ENCODE peak calls at places on chromosomes 7 and 10, in five cellular contexts. A, U, Q, Z and I are unnamed samples.
A peak's percentile ranks its signal among the peaks of the same experiment; 100 is the strongest.

GRCh38 chr10:101176577-101176976 is 45.5 kb downstream of the TLX1 start:
- DNase-seq in A (no peak), U (no peak), Q (no peak), Z (no peak), I (no peak)

GRCh38 chr7:75987026-75987804 is 7.2 kb downstream of the TMEM120A start:
- DNase-seq in A (no peak), U (no peak), Q (no peak), Z (peak; percentile 23), I (no peak)

GRCh38 chr7:94205529-94205928 is 189.2 kb upstream of the COL1A2 start:
- DNase-seq in A (no peak), U (no peak), Q (no peak), Z (no peak), I (no peak)

GRCh38 chr7:67854784-67855183 is 858.2 kb downstream of the TYW1 start:
- DNase-seq in A (no peak), U (no peak), Q (no peak), Z (no peak), I (no peak)

GRCh38 chr10:11654659-11655058 is 43.2 kb upstream of the USP6NL start:
- DNase-seq in A (no peak), U (no peak), Q (no peak), Z (no peak), I (no peak)

GRCh38 chr10:78462221-78462620 is 428.6 kb downstream of the RPS24 start:
- DNase-seq in A (no peak), U (peak; percentile 35), Q (no peak), Z (no peak), I (no peak)

GRCh38 chr7:732094-732541 is 5.0 kb upstream of the PRKAR1B start:
- DNase-seq in A (peak; percentile 24), U (peak; percentile 38), Q (peak; percentile 83), Z (peak; percentile 62), I (peak; percentile 78)

GRCh38 chr10:70564901-70565351 is 37.6 kb downstream of the PRF1 start:
- DNase-seq in A (no peak), U (no peak), Q (no peak), Z (no peak), I (no peak)

GRCh38 chr7:16564023-16564380 is 37.4 kb downstream of the LRRC72 start:
- DNase-seq in A (no peak), U (no peak), Q (no peak), Z (no peak), I (no peak)

GRCh38 chr10:48634198-48634983 is 29.5 kb upstream of the ARHGAP22 start:
- DNase-seq in A (no peak), U (peak; percentile 77), Q (peak; percentile 56), Z (peak; percentile 75), I (peak; percentile 65)

GRCh38 chr7:31318308-31318707 is 22.2 kb downstream of the NEUROD6 start:
- DNase-seq in A (no peak), U (no peak), Q (no peak), Z (no peak), I (no peak)

GRCh38 chr10:77498829-77499228 is 138.8 kb downstream of the KCNMA1 start:
- DNase-seq in A (no peak), U (no peak), Q (no peak), Z (no peak), I (no peak)

GRCh38 chr7:154584352-154585252 is 418.3 kb downstream of the PAXIP1 start:
- DNase-seq in A (no peak), U (peak; percentile 44), Q (no peak), Z (no peak), I (peak; percentile 29)

GRCh38 chr10:44989621-44990301 is 11.0 kb upstream of the ZNF22 start:
- DNase-seq in A (no peak), U (no peak), Q (no peak), Z (no peak), I (peak; percentile 1)

GRCh38 chr10:127928021-127928806 is 21.3 kb downstream of the PTPRE start:
- DNase-seq in A (no peak), U (peak; percentile 84), Q (no peak), Z (no peak), I (no peak)

GRCh38 chr7:45682836-45683555 is 108.8 kb downstream of the ADCY1 start:
- DNase-seq in A (no peak), U (peak; percentile 78), Q (no peak), Z (no peak), I (no peak)

GRCh38 chr7:37275086-37275485 is 173.6 kb downstream of the ELMO1 start:
- DNase-seq in A (no peak), U (no peak), Q (no peak), Z (no peak), I (no peak)

GRCh38 chr7:73606801-73607691 is 17.3 kb downstream of the MLXIPL start:
- DNase-seq in A (no peak), U (no peak), Q (peak; percentile 48), Z (peak; percentile 72), I (no peak)

GRCh38 chr7:105674200-105675030 is 93.1 kb upstream of the EFCAB10 start:
- DNase-seq in A (no peak), U (no peak), Q (no peak), Z (no peak), I (no peak)

GRCh38 chr10:34305189-34305588 is 509.9 kb downstream of the PARD3 start:
- DNase-seq in A (no peak), U (no peak), Q (peak; percentile 18), Z (peak; percentile 86), I (no peak)
- TF ChIP-seq CTCF in A (peak; percentile 9), U (no peak), Q (no peak), Z (peak; percentile 39), I (no peak)

GRCh38 chr7:33400214-33400538 is 270.8 kb downstream of the BBS9 start:
- DNase-seq in A (no peak), U (no peak), Q (no peak), Z (no peak), I (no peak)

GRCh38 chr7:33395340-33395739 is 266.0 kb downstream of the BBS9 start:
- DNase-seq in A (no peak), U (no peak), Q (no peak), Z (no peak), I (no peak)

GRCh38 chr7:33393770-33394169 is 264.4 kb downstream of the BBS9 start:
- DNase-seq in A (no peak), U (no peak), Q (no peak), Z (no peak), I (no peak)

GRCh38 chr7:33399528-33400213 is 270.3 kb downstream of the BBS9 start:
- DNase-seq in A (no peak), U (no peak), Q (no peak), Z (no peak), I (no peak)
- H3K4me1 ChIP-seq in A (no peaks in the 10 kb centered on the region), U (no peaks in the 10 kb centered on the region), Q (no peaks in the 10 kb centered on the region), Z (no peaks in the 10 kb centered on the region), I (no peaks in the 10 kb centered on the region)

GRCh38 chr10:96721207-96721572 is 876 bp upstream of the PIK3AP1 start:
- DNase-seq in A (no peak), U (no peak), Q (no peak), Z (no peak), I (no peak)
- H3K4me3 ChIP-seq in A (no peak overlapping the region), U (no peak overlapping the region), Q (no peak overlapping the region), Z (peak overlapping the region; percentile 66), I (no peak overlapping the region)

GRCh38 chr7:152667900-152668440 is 8.0 kb downstream of the XRCC2 start:
- DNase-seq in A (no peak), U (no peak), Q (no peak), Z (no peak), I (no peak)
- TF ChIP-seq CTCF in A (no peak), U (no peak), Q (no peak), Z (no peak), I (no peak)

DNA sequence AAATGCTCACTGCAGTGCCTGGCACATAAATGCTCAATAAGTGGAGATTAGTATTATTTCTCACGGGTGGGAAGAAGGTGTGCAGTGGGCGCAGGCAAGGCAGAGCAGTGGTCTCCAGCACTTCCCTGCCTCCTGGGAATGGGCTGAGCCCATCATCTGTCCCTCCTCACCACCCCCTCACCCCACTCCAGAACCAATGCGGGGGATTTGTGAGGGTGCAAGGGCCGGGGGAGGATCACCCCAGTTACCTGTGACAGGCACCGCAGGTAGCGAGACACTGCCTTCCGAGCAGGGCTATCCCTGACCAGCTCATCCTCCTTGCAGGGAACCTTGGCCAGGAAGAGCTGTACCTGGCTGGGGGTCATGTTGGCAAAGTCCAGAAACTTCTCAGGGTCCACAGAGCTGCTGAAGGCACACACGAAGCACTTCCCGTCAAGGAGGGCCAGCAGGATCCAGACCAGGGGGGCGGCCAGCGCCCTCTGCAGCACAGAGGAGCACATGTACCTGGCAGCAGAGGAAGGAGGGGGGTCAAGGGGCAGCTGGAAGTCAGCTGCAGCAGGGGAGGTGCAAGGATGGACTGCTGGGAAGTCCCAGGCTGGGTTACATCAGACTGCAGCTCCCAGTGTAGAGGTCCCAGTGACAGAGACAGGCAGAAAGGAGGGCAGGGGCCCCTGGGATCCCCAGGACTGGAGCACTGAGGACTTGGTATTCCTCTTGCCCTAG is 2.8 kb downstream of the CALHM3 start:
- DNase-seq in A (no peak), U (no peak), Q (no peak), Z (no peak), I (peak; percentile 9)
- H3K4me1 ChIP-seq in A (peaks cover 42% of the 10 kb centered on the region), U (peaks cover 3% of the 10 kb centered on the region), Q (no peaks in the 10 kb centered on the region), Z (peaks cover 13% of the 10 kb centered on the region), I (no peaks in the 10 kb centered on the region)